ENCODE peak calls at places on chromosomes 12 and 14, in nine cellular contexts. L is omental fat pad, B is PC-9, A is thoracic aorta, U is neural crest cell, Q is stomach, H is activated B cell treated with CpG ODN at 0.5 μM for 24 hours, I is Peyer's patch, R is hepatocyte. N is an unnamed sample.

GRCh38 chr12:50192908-50193307 is 25.7 kb upstream of the CERS5 start:
- DNase-seq in H (no peak), A (no peak), L (no peak), U (no peak), B (no peak), I (no peak), Q (no peak), R (no peak), N (no peak)

GRCh38 chr12:89472508-89472907 is 52.1 kb downstream of the GALNT4 start:
- DNase-seq in H (no peak), B (no peak), U (no peak), I (no peak), Q (no peak), A (no peak), L (no peak), R (no peak), N (no peak)

GRCh38 chr14:58898655-58899316 is 261.0 kb downstream of the DACT1 start:
- DNase-seq in B (no peak), Q (no peak), L (no peak), R (no peak), A (no peak), I (no peak), U (no peak), H (no peak), N (no peak)

GRCh38 chr12:92538970-92539749 is 163.6 kb upstream of the PLEKHG7 start:
- DNase-seq in B (peak), Q (no peak), A (no peak), R (peak), L (no peak), I (no peak), H (no peak), U (no peak), N (no peak)

GRCh38 chr14:89214221-89214965 is 202.6 kb downstream of the FOXN3 start:
- DNase-seq in U (no peak), L (no peak), R (peak), B (peak), I (peak), Q (peak), A (peak), H (no peak), N (no peak)

GRCh38 chr12:125151284-125151683 is 86.0 kb downstream of the AACS start:
- DNase-seq in U (no peak), I (no peak), A (no peak), H (no peak), L (no peak), R (no peak), B (no peak), Q (no peak), N (no peak)

GRCh38 chr14:88791252-88791621 is 1.5 kb downstream of the EML5 start:
- DNase-seq in R (no peak), U (no peak), B (no peak), L (no peak), H (no peak), I (no peak), A (no peak), Q (no peak), N (no peak)

GRCh38 chr14:99357151-99357550 is 85.2 kb upstream of the BCL11B start:
- DNase-seq in R (no peak), A (no peak), U (no peak), Q (no peak), B (no peak), L (no peak), I (no peak), H (no peak), N (no peak)

GRCh38 chr12:130482448-130482847 is 144.8 kb downstream of the PIWIL1 start:
- DNase-seq in Q (no peak), I (no peak), B (no peak), R (no peak), U (no peak), H (no peak), A (no peak), L (no peak), N (no peak)

GRCh38 chr14:21987937-21988336 is 314.3 kb upstream of the OR4E1 start:
- DNase-seq in H (no peak), Q (no peak), I (no peak), L (no peak), U (peak), B (no peak), R (peak), A (no peak), N (no peak)

GRCh38 chr12:122326597-122326996 is 60.3 kb upstream of the VPS33A start:
- DNase-seq in Q (no peak), H (no peak), A (no peak), R (no peak), L (no peak), B (no peak), U (no peak), I (no peak), N (no peak)

GRCh38 chr12:45695035-45695434 is 34.5 kb upstream of the ARID2 start:
- DNase-seq in B (no peak), H (no peak), R (no peak), U (no peak), Q (no peak), A (no peak), I (no peak), L (no peak), N (no peak)

GRCh38 chr14:70947739-70948138 is 40.5 kb downstream of the PCNX1 start:
- DNase-seq in H (no peak), R (no peak), B (no peak), A (no peak), L (no peak), Q (no peak), U (no peak), I (no peak), N (no peak)

GRCh38 chr14:70942342-70942706 is 35.1 kb downstream of the PCNX1 start:
- DNase-seq in R (no peak), I (no peak), B (no peak), Q (no peak), U (no peak), A (no peak), H (no peak), L (no peak), N (no peak)

DNA sequence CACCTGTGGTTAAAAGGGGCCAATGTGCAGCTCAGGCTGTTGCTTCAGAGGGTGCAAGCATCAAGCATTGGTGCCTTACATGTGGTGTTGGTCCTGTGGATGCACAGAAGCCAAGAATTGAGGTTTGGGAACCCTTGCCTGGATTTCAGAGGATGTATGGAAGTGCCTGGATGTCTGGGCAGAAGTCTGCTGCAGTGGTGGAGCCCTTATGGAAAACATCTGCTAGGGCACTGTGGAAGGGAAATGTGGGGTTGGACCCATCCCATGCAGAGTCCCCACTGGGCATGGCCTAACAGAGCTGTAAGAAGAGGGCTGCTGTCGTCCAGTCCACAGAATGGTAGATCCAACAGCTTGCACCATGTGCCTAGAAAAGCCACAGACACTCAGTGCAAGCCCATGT is 36.6 kb downstream of the PCNX1 start:
- DNase-seq in H (no peak), L (no peak), A (no peak), U (no peak), B (no peak), R (no peak), I (no peak), Q (no peak), N (no peak)
- TF ChIP-seq CTCF in H (no peak), L (no peak), A (no peak), U (no peak), B (no peak), R (no peak), I (no peak), Q (no peak), N (no peak)

DNA sequence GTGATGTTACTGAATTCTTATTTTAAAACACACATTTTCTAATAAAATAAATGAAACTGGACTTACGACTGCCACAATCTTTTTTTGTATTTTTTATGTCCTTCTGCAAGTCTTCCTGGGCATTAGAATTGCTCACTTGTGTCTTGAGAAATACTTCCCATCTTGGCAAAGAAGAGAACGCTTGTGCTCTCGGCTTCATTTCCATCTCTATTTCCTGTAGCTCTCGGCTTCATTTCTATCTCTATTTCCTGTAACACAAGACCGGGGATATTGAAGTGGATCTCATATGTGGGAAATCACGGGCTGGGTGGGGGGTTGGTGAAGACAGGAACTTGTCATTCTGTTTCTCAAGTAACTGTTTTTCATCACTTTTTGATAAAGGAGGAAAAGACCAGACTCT is 77.9 kb downstream of the EP400 start:
- DNase-seq in Q (no peak), B (no peak), L (no peak), A (no peak), I (no peak), U (no peak), H (no peak), R (no peak), N (no peak)
- TF ChIP-seq CTCF in Q (no peak), B (no peak), L (no peak), A (no peak), I (no peak), U (no peak), H (no peak), R (no peak), N (no peak)

GRCh38 chr12:56080556-56081138 is 682 bp downstream of the ERBB3 start:
- DNase-seq in H (no peak), R (peak), B (peak), U (no peak), L (no peak), A (no peak), Q (peak), I (peak), N (no peak)
- TF ChIP-seq CTCF in H (no peak), R (peak), B (no peak), U (peak), L (no peak), A (no peak), Q (no peak), I (no peak), N (no peak)

GRCh38 chr12:126926023-126926600 is 1340.9 kb upstream of the TMEM132C start:
- DNase-seq in I (no peak), A (no peak), Q (no peak), R (no peak), H (no peak), U (no peak), B (no peak), L (no peak), N (no peak)
- TF ChIP-seq CTCF in I (no peak), A (no peak), Q (no peak), R (no peak), H (no peak), U (no peak), B (no peak), L (no peak), N (no peak)

GRCh38 chr14:47921133-47921532 is 245.7 kb upstream of the MDGA2 start:
- DNase-seq in B (no peak), A (no peak), Q (no peak), R (no peak), H (no peak), L (no peak), I (no peak), U (no peak), N (no peak)

GRCh38 chr14:47919334-47919846 is 244.0 kb upstream of the MDGA2 start:
- DNase-seq in Q (no peak), H (no peak), B (no peak), U (no peak), R (no peak), I (no peak), L (no peak), A (no peak), N (no peak)

GRCh38 chr14:47919994-47920393 is 244.6 kb upstream of the MDGA2 start:
- DNase-seq in A (no peak), L (no peak), I (peak), U (no peak), Q (no peak), R (no peak), H (no peak), B (no peak), N (no peak)

DNA sequence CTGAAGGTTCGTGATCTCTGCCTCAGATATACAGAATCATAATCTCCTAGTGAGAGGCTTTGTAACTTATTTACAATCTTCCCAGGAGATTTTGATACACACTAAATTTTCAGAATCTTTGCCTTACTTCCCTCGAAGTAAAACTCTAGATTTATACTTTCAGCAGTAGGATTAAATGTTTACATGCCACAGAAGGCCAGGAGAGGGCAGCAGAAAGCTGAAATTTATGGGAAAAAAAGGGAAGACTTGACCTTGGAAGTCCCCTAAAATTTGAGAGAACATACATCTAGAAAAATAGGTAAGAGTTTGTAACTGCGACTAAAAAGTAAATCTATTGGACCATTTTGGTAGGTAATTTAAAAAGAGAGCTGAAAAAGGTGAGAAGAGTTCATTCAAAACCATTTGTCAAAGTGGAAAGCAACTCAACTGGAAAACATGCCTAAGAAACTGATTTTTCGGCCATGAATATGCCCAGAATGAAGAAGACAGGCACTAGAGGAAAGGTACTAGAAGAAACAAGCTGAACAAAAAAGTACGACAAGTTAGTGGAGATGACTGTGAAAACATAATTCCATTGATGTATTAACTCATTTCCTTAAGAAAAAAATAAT is 242.0 kb upstream of the MDGA2 start:
- DNase-seq in A (no peak), H (no peak), Q (no peak), I (no peak), L (no peak), B (no peak), R (peak), U (peak), N (no peak)
- TF ChIP-seq CTCF in A (no peak), H (no peak), Q (no peak), I (no peak), L (no peak), B (peak), R (peak), U (peak), N (peak)

DNA sequence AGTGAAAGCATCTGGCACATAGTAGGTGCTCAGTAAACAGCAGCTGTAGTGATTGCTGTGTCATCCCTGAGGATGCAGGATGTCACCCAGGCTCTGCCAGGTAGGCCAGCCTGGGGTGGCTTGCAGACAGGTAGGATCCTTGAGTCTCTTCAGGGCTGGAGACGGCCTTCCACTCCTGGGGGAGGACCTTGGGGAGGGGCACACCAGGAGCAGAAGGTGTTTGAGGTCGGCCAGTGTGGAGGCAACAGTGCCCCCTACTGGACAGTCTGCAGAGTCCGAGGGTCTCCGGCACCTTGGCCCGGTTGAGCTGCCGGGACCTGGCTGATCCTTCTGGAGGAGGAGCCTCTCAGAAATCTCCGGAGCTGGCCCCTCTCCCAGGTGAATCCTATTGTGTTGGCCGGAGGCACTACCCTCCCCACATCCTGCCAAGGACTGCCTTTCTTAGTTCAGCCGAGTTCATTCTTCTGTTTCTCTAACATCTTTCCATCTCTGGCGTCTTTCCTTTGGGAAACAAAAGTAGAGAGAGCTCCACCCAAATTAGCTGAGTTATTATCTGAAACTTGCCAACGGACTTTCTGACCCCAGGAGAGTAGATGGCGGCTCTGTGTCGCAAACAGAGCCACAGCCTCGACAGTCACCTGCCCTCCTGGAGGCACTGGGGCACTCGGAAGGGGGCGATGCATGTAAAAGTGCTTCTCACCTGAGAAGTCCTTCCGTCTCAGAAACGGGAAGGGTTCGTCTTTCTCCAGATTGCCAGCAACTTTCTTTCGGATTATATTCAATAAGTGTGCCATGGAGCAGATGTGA is 41.9 kb upstream of the CLMN start:
- DNase-seq in A (no peak), H (peak), B (no peak), L (no peak), Q (peak), U (no peak), I (peak), R (peak), N (no peak)
- TF ChIP-seq CTCF in A (peak), H (no peak), B (peak), L (no peak), Q (no peak), U (peak), I (peak), R (peak), N (peak)

GRCh38 chr12:108525681-108526080 is 10.6 kb downstream of the FICD start:
- DNase-seq in H (no peak), A (no peak), R (no peak), U (no peak), Q (no peak), I (no peak), L (no peak), B (no peak), N (no peak)

GRCh38 chr12:108530141-108530540 is 15.1 kb downstream of the FICD start:
- DNase-seq in H (no peak), Q (no peak), R (no peak), B (no peak), L (no peak), U (no peak), A (no peak), I (no peak), N (no peak)

GRCh38 chr12:108523365-108523764 is 8.3 kb downstream of the FICD start:
- DNase-seq in Q (no peak), I (no peak), R (no peak), U (no peak), L (no peak), A (no peak), B (no peak), H (no peak), N (no peak)

GRCh38 chr12:108532061-108532848 is 17.2 kb downstream of the FICD start:
- DNase-seq in A (no peak), H (no peak), R (no peak), I (no peak), L (no peak), B (no peak), Q (no peak), U (no peak), N (no peak)

DNA sequence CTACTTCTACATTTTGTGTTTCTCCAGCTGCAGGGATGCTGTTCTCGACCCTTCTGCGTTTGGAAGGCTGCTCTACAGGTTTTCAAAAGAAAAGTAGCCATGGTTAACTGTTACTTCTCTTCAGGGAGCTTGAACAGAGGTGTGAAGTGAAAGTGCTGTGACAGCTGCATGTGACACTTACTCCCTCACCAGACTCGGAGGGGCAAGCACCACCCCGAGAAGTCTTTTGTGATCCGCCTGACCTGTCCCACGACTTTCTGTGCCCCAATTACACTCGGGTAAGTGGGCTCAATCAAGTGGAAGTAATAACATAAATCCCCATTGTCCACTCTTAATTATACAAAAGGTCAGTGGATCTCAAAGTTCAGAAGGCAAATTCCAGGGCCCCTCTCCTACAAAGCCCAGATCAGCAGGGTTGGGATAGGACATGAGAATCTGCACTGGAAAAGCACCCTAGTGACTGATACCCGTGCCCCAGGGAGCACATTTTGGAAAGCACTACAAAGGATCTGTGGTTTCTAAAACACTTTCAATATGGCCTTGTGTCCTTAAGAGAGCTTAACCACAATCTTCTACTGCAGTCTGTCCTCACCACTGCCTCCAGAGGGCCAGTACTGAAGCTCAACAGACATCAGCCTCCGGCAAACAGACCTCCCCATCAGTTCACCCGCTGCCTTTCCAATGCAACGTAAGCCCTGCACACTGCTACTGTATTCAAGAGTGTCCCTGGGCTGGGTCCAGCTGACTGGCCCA is 11.6 kb downstream of the FICD start:
- DNase-seq in Q (no peak), R (no peak), A (no peak), B (no peak), H (no peak), U (no peak), I (no peak), L (no peak), N (no peak)
- TF ChIP-seq CTCF in Q (no peak), R (no peak), A (no peak), B (no peak), H (no peak), U (no peak), I (no peak), L (no peak), N (no peak)